ENCODE peak calls at places on chromosomes 13 and 19, in ten cellular contexts. Z, V, C, Q, W, Y, B, N, X and I are unnamed samples.

GRCh38 chr19:15869109-15869555 is 28.7 kb downstream of the CYP4F2 start:
- DNase-seq in B (peak), C (no peak), Q (no peak), N (no peak), Y (no peak), X (peak), V (peak), Z (peak), W (peak), I (peak)

GRCh38 chr19:17026041-17026658 is 460 bp downstream of the CPAMD8 start:
- DNase-seq in X (no peak), Y (peak), C (no peak), B (peak), Q (no peak), V (no peak), W (no peak), Z (peak), N (no peak), I (no peak)

GRCh38 chr19:22030680-22031079 is 19.9 kb upstream of the ZNF208 start:
- DNase-seq in C (no peak), Z (no peak), V (no peak), W (no peak), N (no peak), Y (no peak), Q (no peak), X (no peak), B (no peak), I (no peak)

GRCh38 chr13:73428137-73428536 is 369.3 kb downstream of the KLF5 start:
- DNase-seq in Q (no peak), V (peak), C (no peak), B (no peak), N (no peak), X (no peak), W (peak), Y (no peak), Z (no peak), I (no peak)

GRCh38 chr13:77507931-77508776 is 27.4 kb upstream of the SCEL start:
- DNase-seq in Z (no peak), Y (no peak), B (no peak), C (no peak), X (no peak), V (peak), Q (no peak), W (peak), N (no peak), I (no peak)

GRCh38 chr13:36945078-36945477 is 25.0 kb upstream of the SMAD9 start:
- DNase-seq in W (no peak), B (no peak), Z (no peak), X (no peak), V (no peak), Y (no peak), C (no peak), Q (no peak), N (no peak), I (no peak)

GRCh38 chr13:114313061-114313860 is 1.0 kb upstream of the CHAMP1 start:
- DNase-seq in C (no peak), Z (peak), V (no peak), Q (peak), X (no peak), N (no peak), W (no peak), Y (no peak), B (no peak), I (peak)

GRCh38 chr13:42873081-42873480 is 91.7 kb downstream of the FAM216B start:
- DNase-seq in Q (no peak), W (no peak), V (no peak), B (no peak), Z (no peak), Y (no peak), N (no peak), C (no peak), X (no peak), I (no peak)

GRCh38 chr19:32387701-32388392 is 17.7 kb upstream of the DPY19L3 start:
- DNase-seq in V (no peak), Q (peak), Y (no peak), Z (peak), X (no peak), C (no peak), N (no peak), B (no peak), W (no peak), I (no peak)

GRCh38 chr19:1161716-1162115 is 12.4 kb downstream of the SBNO2 start:
- DNase-seq in Y (no peak), N (no peak), B (no peak), X (no peak), Q (no peak), Z (peak), C (no peak), V (no peak), W (peak), I (no peak)

GRCh38 chr13:39765801-39766463 is 110.5 kb downstream of the COG6 start:
- DNase-seq in C (no peak), W (no peak), Y (no peak), Z (peak), N (no peak), Q (peak), X (no peak), V (no peak), B (no peak), I (no peak)

GRCh38 chr19:55526216-55527196 is 10.4 kb downstream of the SBK2 start:
- DNase-seq in Z (peak), C (no peak), X (no peak), N (no peak), B (no peak), Y (peak), Q (peak), W (peak), V (no peak), I (no peak)

DNA sequence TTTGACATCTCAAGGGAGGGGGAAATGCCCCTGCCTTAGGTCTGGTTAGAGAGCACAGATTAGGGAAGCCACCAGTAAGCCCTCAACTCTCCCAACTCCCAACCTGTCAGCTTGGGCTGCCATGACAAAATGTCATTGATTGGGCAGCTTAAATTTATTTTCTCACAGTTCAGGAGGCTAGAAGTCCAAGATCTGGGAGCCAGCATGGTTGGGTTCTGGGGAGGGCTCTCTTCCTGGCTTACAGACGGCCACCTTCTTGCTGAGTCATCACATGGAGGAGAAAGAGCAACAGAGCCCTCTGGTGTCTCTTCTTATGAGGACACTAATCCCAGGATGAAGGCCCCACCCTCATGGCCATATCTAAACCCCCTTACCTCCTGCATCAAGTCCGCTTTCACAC is 24.2 kb downstream of the C19orf12 start:
- DNase-seq in W (peak), N (no peak), B (peak), Y (no peak), X (no peak), C (no peak), V (peak), Q (no peak), Z (no peak), I (peak)
- TF ChIP-seq CTCF in W (peak), N (peak), B (peak), Y (peak), X (no peak), C (peak), V (peak), Q (no peak), Z (no peak), I (peak)

GRCh38 chr19:48784527-48784926 is 26.3 kb downstream of the BCAT2 start:
- DNase-seq in Y (peak), X (no peak), N (no peak), Z (no peak), Q (no peak), V (no peak), B (no peak), C (no peak), W (peak), I (no peak)
- TF ChIP-seq CTCF in Y (peak), X (no peak), N (no peak), Z (no peak), Q (no peak), V (no peak), B (no peak), C (peak), W (peak), I (no peak)

GRCh38 chr13:96020155-96020575 is 33.0 kb downstream of the UGGT2 start:
- DNase-seq in W (peak), C (no peak), Y (peak), X (peak), V (peak), N (peak), Q (no peak), B (no peak), Z (peak), I (peak)
- TF ChIP-seq CTCF in W (peak), C (peak), Y (peak), X (peak), V (peak), N (peak), Q (peak), B (no peak), Z (peak), I (peak)

GRCh38 chr19:30968210-30968609 is 381.0 kb downstream of the TSHZ3 start:
- DNase-seq in Z (peak), C (no peak), N (no peak), Y (no peak), B (no peak), V (no peak), W (no peak), X (no peak), Q (peak), I (no peak)
- TF ChIP-seq CTCF in Z (no peak), C (no peak), N (no peak), Y (no peak), B (no peak), V (no peak), W (no peak), X (peak), Q (no peak), I (no peak)

DNA sequence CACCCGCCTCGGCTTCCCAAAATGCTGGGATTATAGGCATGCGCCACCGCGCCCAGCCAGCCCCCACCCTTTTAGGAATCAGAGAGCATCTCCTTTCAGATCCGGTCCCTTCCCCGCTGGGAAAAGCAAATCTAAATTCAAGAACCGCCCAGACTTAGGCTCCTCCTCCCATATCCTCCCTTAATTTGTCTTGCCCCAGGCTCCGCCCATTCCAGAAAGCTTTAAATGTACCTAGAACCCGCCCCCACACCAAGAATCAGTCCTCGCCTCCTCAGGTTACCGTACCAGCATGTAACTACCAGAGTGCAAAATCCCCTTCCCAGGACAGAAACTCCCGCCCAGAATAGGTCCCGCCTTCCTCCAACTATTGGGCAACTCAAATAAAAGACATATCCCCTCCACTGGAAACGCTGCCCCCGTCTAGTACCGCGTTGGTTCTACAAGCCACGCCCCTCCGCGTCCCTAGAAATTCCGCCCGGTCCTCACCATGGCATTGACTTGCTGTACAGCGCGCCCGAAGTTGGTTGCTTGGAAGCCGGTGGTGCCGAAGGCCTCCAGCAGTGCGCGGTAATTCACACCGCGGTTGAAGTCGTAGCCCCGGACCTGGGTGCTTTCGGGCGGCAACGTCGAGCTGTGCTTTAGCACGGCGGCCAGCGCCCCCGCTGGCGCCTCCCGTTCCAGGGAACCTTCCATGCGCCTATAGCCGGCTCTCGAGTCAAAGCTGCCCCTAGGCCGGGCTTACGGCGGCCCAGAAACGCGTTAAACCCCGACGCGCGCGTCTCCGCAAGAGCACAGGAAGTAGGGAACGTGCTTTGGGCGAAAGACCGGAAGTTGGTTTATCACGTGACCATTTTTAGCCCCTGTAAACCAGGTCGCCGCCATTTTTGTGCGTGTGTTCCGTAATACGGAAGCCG is at the start of gene DHPS:
- DNase-seq in N (peak), Q (peak), X (peak), V (peak), B (peak), W (peak), Z (peak), Y (peak), C (peak), I (peak)
- TF ChIP-seq CTCF in N (peak), Q (no peak), X (no peak), V (no peak), B (no peak), W (no peak), Z (no peak), Y (no peak), C (no peak), I (no peak)

GRCh38 chr13:27406178-27406939 is 18.1 kb upstream of the GTF3A start:
- DNase-seq in N (no peak), W (peak), Y (peak), V (no peak), C (no peak), Z (no peak), B (peak), Q (peak), X (no peak), I (peak)
- TF ChIP-seq CTCF in N (peak), W (peak), Y (peak), V (peak), C (peak), Z (peak), B (peak), Q (peak), X (peak), I (peak)

GRCh38 chr13:112328936-112329335 is 47.2 kb upstream of the SPACA7 start:
- DNase-seq in C (no peak), Y (no peak), X (no peak), Q (no peak), B (no peak), Z (no peak), V (no peak), N (no peak), W (no peak), I (no peak)

GRCh38 chr13:112325142-112325808 is 50.9 kb upstream of the SPACA7 start:
- DNase-seq in Q (no peak), Z (no peak), Y (no peak), W (no peak), N (no peak), C (no peak), V (no peak), X (no peak), B (no peak), I (no peak)

GRCh38 chr13:112329376-112329775 is 46.8 kb upstream of the SPACA7 start:
- DNase-seq in W (no peak), B (no peak), V (no peak), X (no peak), Z (no peak), N (no peak), Q (no peak), Y (no peak), C (no peak), I (no peak)

GRCh38 chr13:112325941-112326645 is 50.1 kb upstream of the SPACA7 start:
- DNase-seq in X (no peak), C (no peak), Y (peak), B (no peak), Q (no peak), N (no peak), Z (no peak), V (no peak), W (no peak), I (peak)

GRCh38 chr13:112326821-112327370 is 49.3 kb upstream of the SPACA7 start:
- DNase-seq in Y (no peak), Z (no peak), B (no peak), Q (no peak), W (no peak), C (no peak), X (no peak), V (no peak), N (no peak), I (no peak)
- TF ChIP-seq CTCF in Y (no peak), Z (no peak), B (no peak), Q (no peak), W (no peak), C (no peak), X (no peak), V (no peak), N (no peak), I (no peak)

DNA sequence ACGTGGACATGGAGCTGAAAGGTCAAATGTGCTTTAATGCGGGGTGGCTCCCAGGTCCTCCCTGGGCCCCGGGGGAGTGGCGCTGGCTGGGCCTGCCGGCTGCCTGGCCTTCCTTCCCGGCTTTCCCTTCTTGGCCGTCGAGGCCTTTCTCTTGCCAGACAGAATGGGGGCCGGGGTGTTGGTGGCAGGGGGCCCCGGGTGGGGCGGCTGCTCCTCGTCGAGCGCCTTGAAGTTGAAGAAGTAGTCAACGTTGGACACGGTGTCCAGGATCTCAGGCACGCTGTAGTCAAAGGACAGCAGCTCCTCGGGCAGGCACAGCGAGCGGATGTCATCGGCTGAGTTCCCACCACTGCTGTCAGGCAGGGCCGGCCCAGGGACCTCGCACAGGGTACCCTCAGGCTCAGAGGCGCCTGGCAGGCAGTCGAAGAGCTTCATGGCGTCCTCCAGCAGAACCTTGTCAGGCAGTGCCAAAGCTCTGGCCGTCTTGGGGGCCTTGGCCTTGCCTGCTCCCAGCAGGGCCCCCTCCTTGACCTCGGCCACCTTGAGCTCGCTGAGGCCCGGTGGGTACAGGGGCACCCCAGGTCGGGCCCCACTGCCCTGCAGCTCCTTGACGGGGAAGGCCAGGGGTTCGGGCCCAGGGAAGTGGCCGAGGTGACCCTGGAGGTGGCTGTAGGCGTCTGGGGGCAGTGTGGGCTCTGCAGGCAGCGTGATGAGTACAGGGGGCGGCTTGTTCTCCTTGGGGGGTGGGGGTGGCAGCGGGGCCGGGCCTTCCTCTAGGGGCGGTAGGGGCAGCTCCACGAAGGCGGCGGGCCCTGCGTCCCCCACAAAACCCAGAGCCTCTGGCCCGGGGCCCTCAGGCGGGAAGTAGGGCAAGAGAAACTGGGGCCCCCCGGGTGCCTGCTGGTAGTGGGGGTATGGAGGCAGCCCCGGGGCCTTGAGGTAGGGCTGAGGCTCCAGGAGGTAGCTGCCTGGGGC is 1.3 kb downstream of the PRR22 start:
- DNase-seq in Q (no peak), Z (no peak), V (no peak), X (no peak), C (no peak), N (no peak), Y (no peak), W (no peak), B (no peak), I (no peak)
- TF ChIP-seq CTCF in Q (no peak), Z (no peak), V (no peak), X (no peak), C (no peak), N (no peak), Y (no peak), W (no peak), B (no peak), I (no peak)